ENCODE peak calls at places on chromosome 4, in ten cellular contexts. R is kidney epithelial cell; H is CD8-positive, alpha-beta T cell; V is PC-3; T is lower lobe of right lung; P is cardiac muscle cell; L is right lobe of liver; M is IMR-90; X is mucosa of descending colon; D is ovary. C is an unnamed sample.
A peak's percentile ranks its signal among the peaks of the same experiment; 100 is the strongest.

GRCh38 chr4:8739820-8740665 is 131.6 kb downstream of the HMX1 start:
- DNase-seq in M (no peak), P (no peak), V (no peak), H (no peak), X (no peak), D (no peak), T (peak; percentile 30), R (no peak), L (no peak), C (no peak)

GRCh38 chr4:101515566-101515965 is 168.2 kb upstream of the PPP3CA start:
- DNase-seq in X (no peak), M (no peak), H (no peak), P (no peak), L (no peak), R (no peak), V (no peak), D (no peak), T (no peak), C (no peak)

GRCh38 chr4:157075401-157075800 is 549 bp upstream of the GLRB start:
- DNase-seq in T (no peak), M (no peak), P (no peak), V (no peak), R (no peak), D (no peak), L (no peak), H (no peak), X (no peak), C (no peak)

GRCh38 chr4:136009258-136009832 is 1522.9 kb downstream of the PCDH18 start:
- DNase-seq in R (no peak), P (no peak), H (no peak), M (no peak), V (no peak), X (no peak), T (no peak), D (no peak), L (no peak), C (no peak)

GRCh38 chr4:122826000-122826595 is 533 bp upstream of the FGF2 start:
- DNase-seq in D (no peak), M (peak; percentile 49), V (no peak), L (no peak), H (no peak), R (no peak), X (no peak), T (no peak), P (no peak), C (no peak)

GRCh38 chr4:127622923-127623754 is 9.6 kb upstream of the INTU start:
- DNase-seq in L (peak; percentile 35), P (peak; percentile 54), H (no peak), V (no peak), T (peak; percentile 56), R (no peak), D (peak; percentile 29), X (peak; percentile 21), M (peak; percentile 33), C (peak; percentile 26)

GRCh38 chr4:19438228-19438627 is 813.5 kb upstream of the SLIT2 start:
- DNase-seq in T (no peak), X (no peak), M (peak; percentile 84), D (no peak), L (no peak), V (peak; percentile 67), P (no peak), R (no peak), H (no peak), C (no peak)

GRCh38 chr4:99052902-99053301 is 35.7 kb downstream of the ADH5 start:
- DNase-seq in M (peak; percentile 52), H (no peak), X (no peak), L (no peak), R (no peak), P (no peak), T (no peak), D (no peak), V (no peak), C (no peak)

GRCh38 chr4:140108713-140109230 is 45.2 kb downstream of the MAML3 start:
- DNase-seq in L (no peak), M (no peak), X (no peak), P (no peak), D (no peak), T (no peak), V (no peak), R (no peak), H (no peak), C (no peak)

GRCh38 chr4:8198906-8199593 is at the start of gene SH3TC1:
- DNase-seq in X (peak; percentile 92), V (peak; percentile 87), P (peak; percentile 51), L (peak; percentile 97), D (peak; percentile 74), H (peak; percentile 59), R (peak; percentile 82), T (peak; percentile 96), M (peak; percentile 86), C (peak; percentile 88)

GRCh38 chr4:7256989-7257810 is 64.9 kb downstream of the SORCS2 start:
- DNase-seq in P (peak; percentile 60), X (no peak), L (no peak), R (no peak), H (no peak), T (no peak), D (peak; percentile 73), V (no peak), M (no peak), C (peak; percentile 88)

GRCh38 chr4:6178757-6179156 is 21.6 kb downstream of the JAKMIP1 start:
- DNase-seq in T (no peak), D (no peak), M (no peak), L (no peak), P (no peak), V (peak; percentile 18), R (no peak), X (no peak), H (no peak), C (no peak)

GRCh38 chr4:155759372-155760252 is 791 bp downstream of the GUCY1B1 start:
- DNase-seq in L (peak; percentile 74), R (no peak), T (peak; percentile 65), V (peak; percentile 9), M (peak; percentile 16), D (peak; percentile 58), X (peak; percentile 14), H (peak; percentile 20), P (peak; percentile 69), C (peak; percentile 68)
- TF ChIP-seq CTCF in L (peak; percentile 13), R (no peak), T (no peak), V (no peak), M (no peak), D (no peak), X (no peak), H (no peak), P (no peak), C (no peak)

GRCh38 chr4:183276106-183276505 is 44.0 kb downstream of the CLDN22 start:
- DNase-seq in V (no peak), L (no peak), X (no peak), R (no peak), D (no peak), M (no peak), H (no peak), P (no peak), T (no peak), C (no peak)
- H3K36me3 ChIP-seq in V (peaks cover 29% of the 10 kb centered on the region), L (peaks cover 12% of the 10 kb centered on the region), X (no peaks in the 10 kb centered on the region), R (no peaks in the 10 kb centered on the region), D (no peaks in the 10 kb centered on the region), M (peaks cover 18% of the 10 kb centered on the region), H (no peaks in the 10 kb centered on the region), P (peaks cover 13% of the 10 kb centered on the region), T (peaks cover 35% of the 10 kb centered on the region), C (peaks cover 46% of the 10 kb centered on the region)

GRCh38 chr4:141706445-141706844 is 70.1 kb downstream of the IL15 start:
- DNase-seq in V (no peak), T (no peak), R (no peak), X (no peak), D (no peak), L (no peak), M (no peak), H (no peak), P (no peak), C (no peak)

GRCh38 chr4:141705048-141705746 is 68.8 kb downstream of the IL15 start:
- DNase-seq in X (no peak), H (no peak), P (no peak), L (no peak), R (no peak), D (no peak), V (no peak), T (no peak), M (no peak), C (no peak)

GRCh38 chr4:141703497-141703896 is 67.1 kb downstream of the IL15 start:
- DNase-seq in V (no peak), M (no peak), D (no peak), R (no peak), L (no peak), P (no peak), T (no peak), X (no peak), H (no peak), C (no peak)

GRCh38 chr4:141705747-141706377 is 69.5 kb downstream of the IL15 start:
- DNase-seq in L (no peak), H (no peak), T (no peak), V (no peak), P (no peak), M (no peak), X (no peak), R (no peak), D (no peak), C (no peak)

DNA sequence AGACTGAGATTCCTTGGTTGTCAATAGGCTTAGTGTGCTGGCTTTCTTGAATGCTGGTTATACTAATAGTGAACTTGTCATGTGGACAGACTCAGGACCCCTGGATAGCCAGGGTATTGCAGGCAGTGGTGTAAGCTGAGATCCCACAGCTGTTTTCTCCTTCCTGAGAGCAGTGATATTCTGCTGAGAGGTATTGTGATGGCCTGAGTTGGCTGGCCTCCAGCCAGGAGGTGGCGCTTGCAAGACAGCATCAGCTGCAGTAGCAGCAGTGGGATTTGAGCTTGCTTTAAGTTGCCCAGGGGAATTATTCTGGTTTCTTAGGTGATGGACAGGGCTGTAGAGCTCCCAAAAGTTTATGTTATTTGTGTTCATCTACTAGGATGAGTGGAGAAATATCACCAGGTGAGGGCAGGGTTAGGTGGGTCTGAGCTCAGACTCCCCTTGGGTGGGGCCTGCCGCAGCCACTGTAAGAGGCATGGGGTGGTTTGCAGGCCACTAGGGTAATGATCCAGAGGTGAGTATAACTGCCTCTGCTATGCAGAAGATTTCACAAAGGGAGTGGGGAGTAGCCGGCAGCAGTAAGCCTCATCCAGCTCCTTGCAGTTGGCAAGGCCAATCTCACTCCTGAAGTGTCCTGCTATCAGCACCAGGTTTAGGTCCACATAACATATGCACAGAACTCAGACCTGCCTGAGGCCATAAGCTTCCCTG is 66.2 kb downstream of the IL15 start:
- DNase-seq in M (peak; percentile 49), D (no peak), X (peak; percentile 39), V (peak; percentile 34), R (no peak), H (no peak), P (peak; percentile 8), T (no peak), L (no peak), C (peak; percentile 26)
- TF ChIP-seq CTCF in M (no peak), D (no peak), X (no peak), V (peak; percentile 38), R (peak; percentile 10), H (no peak), P (no peak), T (no peak), L (no peak), C (no peak)

GRCh38 chr4:25792843-25793242 is 69.9 kb downstream of the SEL1L3 start:
- DNase-seq in L (no peak), P (no peak), X (no peak), M (no peak), T (no peak), H (no peak), V (no peak), R (no peak), D (no peak), C (no peak)
- H3K36me3 ChIP-seq in L (no peaks in the 10 kb centered on the region), P (no peaks in the 10 kb centered on the region), X (no peaks in the 10 kb centered on the region), M (peaks cover 6% of the 10 kb centered on the region), T (peaks cover 42% of the 10 kb centered on the region), H (peaks cover 16% of the 10 kb centered on the region), V (no peaks in the 10 kb centered on the region), R (no peaks in the 10 kb centered on the region), D (no peaks in the 10 kb centered on the region), C (no peaks in the 10 kb centered on the region)

GRCh38 chr4:148170408-148171385 is 271.5 kb downstream of the NR3C2 start:
- DNase-seq in R (no peak), M (no peak), D (no peak), P (no peak), H (peak; percentile 26), L (no peak), T (no peak), V (peak; percentile 69), X (peak; percentile 83), C (no peak)
- TF ChIP-seq CTCF in R (no peak), M (no peak), D (no peak), P (no peak), H (no peak), L (no peak), T (no peak), V (no peak), X (no peak), C (no peak)

C was measured in psoas muscle.